ENCODE peak calls at places on chromosomes 5 and 9, in four cellular contexts. R is adrenal gland; L is effector memory CD4-positive, alpha-beta T cell; V is naive thymus-derived CD8-positive, alpha-beta T cell. O is an unnamed sample.

GRCh38 chr5:75482482-75482881 is 28.9 kb downstream of the CERT1 start:
- DNase-seq in R (no peak), L (no peak), V (no peak), O (no peak)

GRCh38 chr9:136799079-136799853 is 3.1 kb downstream of the CCDC183 start:
- DNase-seq in R (no peak), L (no peak), V (no peak), O (peak; percentile 88)

GRCh38 chr5:127923804-127924570 is 159.6 kb upstream of the SLC12A2 start:
- DNase-seq in V (no peak), L (no peak), R (no peak), O (no peak)

GRCh38 chr5:119271758-119272730 is 83.8 kb upstream of the TNFAIP8 start:
- DNase-seq in R (no peak), L (no peak), V (no peak), O (no peak)

GRCh38 chr5:68224561-68225187 is 9.1 kb downstream of the PIK3R1 start:
- DNase-seq in L (no peak), V (no peak), R (no peak), O (no peak)

GRCh38 chr5:17172801-17173200 is 44.6 kb upstream of the BASP1 start:
- DNase-seq in R (no peak), V (no peak), L (no peak), O (no peak)

GRCh38 chr5:157311595-157311994 is 45.7 kb downstream of the CYFIP2 start:
- DNase-seq in L (no peak), V (no peak), R (no peak), O (no peak)

GRCh38 chr9:111726949-111727348 is 65.5 kb downstream of the GNG10 start:
- DNase-seq in R (no peak), L (no peak), V (no peak), O (no peak)

GRCh38 chr5:150596826-150597225 is 43.6 kb upstream of the SYNPO start:
- DNase-seq in V (no peak), R (no peak), L (no peak), O (no peak)

GRCh38 chr5:178384815-178385471 is 152.3 kb upstream of the PHYKPL start:
- DNase-seq in L (no peak), R (no peak), V (no peak), O (no peak)